ENCODE peak calls at places on chromosome 17, in nine cellular contexts. C is Calu3; K is lung; N is kidney epithelial cell; S is SK-N-SH; I is uterus; L is fibroblast of lung; A is CD8-positive, alpha-beta T cell; Y is nephron progenitor cell. B is an unnamed sample.

GRCh38 chr17:8696456-8696855 is 48.2 kb downstream of the CCDC42 start:
- DNase-seq in C (no peak), K (no peak), N (no peak), S (no peak), I (no peak), L (no peak), A (no peak), Y (peak; percentile 11), B (no peak)

GRCh38 chr17:596763-597644 is 117.6 kb downstream of the VPS53 start:
- DNase-seq in C (peak; percentile 13), K (no peak), N (peak; percentile 72), S (peak; percentile 57), I (no peak), L (peak; percentile 28), A (no peak), Y (no peak), B (no peak)

GRCh38 chr17:61645898-61646297 is 54.9 kb upstream of the NACA2 start:
- DNase-seq in C (no peak), K (no peak), N (no peak), S (no peak), I (no peak), L (no peak), A (no peak), Y (no peak), B (no peak)

GRCh38 chr17:42676424-42677011 is at the start of gene PLEKHH3:
- DNase-seq in C (no peak), K (no peak), N (no peak), S (no peak), I (no peak), L (no peak), A (no peak), Y (no peak), B (no peak)

GRCh38 chr17:17043668-17044226 is 1.5 kb downstream of the MPRIP start:
- DNase-seq in C (no peak), K (no peak), N (no peak), S (no peak), I (no peak), L (no peak), A (no peak), Y (peak; percentile 38), B (no peak)

GRCh38 chr17:51046527-51047384 is 73.9 kb downstream of the SPAG9 start:
- DNase-seq in C (no peak), K (no peak), N (peak; percentile 78), S (peak; percentile 84), I (peak; percentile 89), L (peak; percentile 90), A (no peak), Y (peak; percentile 82), B (no peak)

GRCh38 chr17:74453665-74454196 is 12.7 kb upstream of the CD300A start:
- DNase-seq in C (no peak), K (peak; percentile 87), N (no peak), S (peak; percentile 99), I (no peak), L (no peak), A (peak; percentile 59), Y (no peak), B (peak; percentile 99)

GRCh38 chr17:27153005-27153404 is 140.9 kb upstream of the WSB1 start:
- DNase-seq in C (no peak), K (no peak), N (no peak), S (no peak), I (no peak), L (no peak), A (no peak), Y (no peak), B (no peak)

GRCh38 chr17:49556183-49556943 is 19.3 kb upstream of the NXPH3 start:
- DNase-seq in C (peak; percentile 93), K (peak; percentile 74), N (no peak), S (peak; percentile 98), I (peak; percentile 75), L (peak; percentile 53), A (peak; percentile 80), Y (peak; percentile 93), B (peak; percentile 88)

GRCh38 chr17:70344356-70345060 is 175.2 kb downstream of the KCNJ2 start:
- DNase-seq in C (no peak), K (no peak), N (no peak), S (no peak), I (no peak), L (peak; percentile 59), A (no peak), Y (no peak), B (no peak)

GRCh38 chr17:78450696-78451344 is 72.4 kb downstream of the PGS1 start:
- DNase-seq in C (no peak), K (no peak), N (no peak), S (no peak), I (no peak), L (no peak), A (no peak), Y (no peak), B (no peak)

GRCh38 chr17:34579017-34579946 is at the start of gene TMEM132E:
- DNase-seq in C (peak; percentile 34), K (peak; percentile 43), N (no peak), S (peak; percentile 75), I (no peak), L (peak; percentile 4), A (no peak), Y (peak; percentile 80), B (no peak)

GRCh38 chr17:41404024-41404651 is 6.7 kb upstream of the KRT31 start:
- DNase-seq in C (peak; percentile 81), K (no peak), N (peak; percentile 99), S (no peak), I (peak; percentile 49), L (peak; percentile 90), A (peak; percentile 3), Y (no peak), B (no peak)

GRCh38 chr17:42535400-42536047 is 517 bp upstream of the NAGLU start:
- DNase-seq in C (no peak), K (no peak), N (no peak), S (no peak), I (no peak), L (no peak), A (no peak), Y (no peak), B (no peak)

GRCh38 chr17:78075011-78075410 is 53.5 kb downstream of the TMC6 start:
- DNase-seq in C (no peak), K (no peak), N (no peak), S (no peak), I (no peak), L (no peak), A (no peak), Y (no peak), B (no peak)

GRCh38 chr17:72529386-72529785 is 408.6 kb downstream of the SOX9 start:
- DNase-seq in C (no peak), K (no peak), N (no peak), S (no peak), I (no peak), L (no peak), A (no peak), Y (no peak), B (no peak)

GRCh38 chr17:75590849-75591721 is 3.5 kb downstream of the MYO15B start:
- DNase-seq in C (no peak), K (no peak), N (no peak), S (no peak), I (no peak), L (no peak), A (no peak), Y (no peak), B (no peak)

DNA sequence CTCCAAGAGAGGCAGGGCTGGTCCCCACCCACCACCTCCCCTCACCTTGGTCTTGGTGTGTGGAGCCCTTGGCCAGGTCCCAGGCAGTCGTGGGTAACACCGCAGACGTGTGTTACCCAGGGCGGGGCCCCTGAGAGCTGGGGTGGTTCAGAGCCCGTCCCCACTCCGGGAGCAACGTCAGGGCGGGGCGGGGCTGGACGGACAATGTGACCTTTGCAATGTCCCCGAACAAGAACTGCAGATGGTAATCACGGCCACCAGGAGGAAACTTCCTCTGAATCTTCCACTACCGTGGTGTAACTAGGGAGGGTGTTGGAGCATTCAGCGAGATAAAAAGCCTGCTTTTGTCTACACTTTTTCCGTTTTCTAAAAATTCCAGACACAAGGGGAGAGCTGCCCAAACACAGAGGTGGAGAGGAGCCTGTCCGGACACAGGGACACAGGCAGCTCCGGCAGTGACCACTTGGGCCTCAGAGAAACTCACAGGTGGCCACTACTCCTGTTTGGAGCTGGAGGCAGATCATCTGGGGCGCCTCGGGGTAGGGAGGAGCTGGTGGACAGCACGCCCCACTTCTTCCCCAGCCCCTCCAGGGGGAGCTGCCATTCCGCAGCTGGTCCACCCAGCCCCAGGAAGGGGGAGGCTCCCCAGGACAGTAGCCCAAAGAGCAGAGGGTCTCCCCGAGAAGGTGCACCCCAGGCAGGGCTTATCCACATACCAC is 14.2 kb upstream of the SLC38A10 start:
- DNase-seq in C (peak; percentile 86), K (peak; percentile 93), N (no peak), S (peak; percentile 84), I (peak; percentile 82), L (peak; percentile 74), A (no peak), Y (peak; percentile 73), B (no peak)
- TF ChIP-seq CTCF in C (peak; percentile 43), K (peak; percentile 36), N (peak; percentile 39), S (peak; percentile 50), I (peak; percentile 32), L (peak; percentile 14), A (no peak), Y (peak; percentile 48), B (peak; percentile 29)

DNA sequence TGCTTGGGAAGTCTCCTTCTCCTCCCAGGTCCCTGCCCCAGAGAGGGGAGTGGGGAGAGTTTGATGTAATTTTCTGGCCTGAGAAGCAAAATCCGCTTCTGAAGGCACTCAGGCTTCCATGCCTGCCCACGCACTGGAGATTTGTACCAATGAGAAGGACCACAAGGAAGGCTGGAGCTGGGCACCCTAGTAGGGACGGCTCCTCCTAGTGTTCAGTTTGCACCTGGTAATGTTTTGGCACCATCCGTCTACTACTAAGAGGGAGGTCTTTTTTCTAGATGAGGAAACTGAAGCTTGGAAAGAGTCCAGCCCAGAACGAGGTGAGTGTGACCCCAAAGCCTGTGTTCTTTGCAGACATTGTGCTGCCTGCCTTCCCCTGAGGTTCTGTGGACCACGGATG is 83.6 kb upstream of the NLRP1 start:
- DNase-seq in C (no peak), K (no peak), N (no peak), S (no peak), I (no peak), L (no peak), A (no peak), Y (no peak), B (no peak)
- TF ChIP-seq CTCF in C (no peak), K (no peak), N (peak; percentile 7), S (peak; percentile 39), I (no peak), L (no peak), A (no peak), Y (no peak), B (no peak)

GRCh38 chr17:67663445-67663844 is 54.3 kb upstream of the NOL11 start:
- DNase-seq in C (no peak), K (no peak), N (no peak), S (no peak), I (no peak), L (no peak), A (no peak), Y (no peak), B (no peak)
- TF ChIP-seq CTCF in C (no peak), K (no peak), N (no peak), S (peak; percentile 16), I (no peak), L (no peak), A (no peak), Y (no peak), B (peak; percentile 2)

DNA sequence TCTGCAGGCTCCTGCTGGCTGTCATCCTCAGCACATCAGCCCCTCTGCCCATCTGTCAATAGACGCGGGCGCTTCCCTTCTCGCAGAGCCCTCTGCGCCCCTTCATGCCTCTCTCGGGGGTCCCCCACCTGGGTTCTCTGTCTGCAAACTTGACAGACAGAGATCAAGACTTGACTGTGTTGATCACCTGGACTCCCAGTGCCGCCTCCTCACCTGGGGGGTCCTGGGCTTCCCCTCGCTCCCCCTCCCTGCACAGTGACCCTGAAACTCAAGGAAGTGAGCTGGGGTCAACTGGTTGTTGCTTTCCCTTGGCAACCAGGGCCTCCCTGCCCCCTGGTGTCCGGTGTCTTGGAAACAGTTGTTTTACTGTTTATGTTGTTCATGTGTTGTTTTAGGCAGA is 31.9 kb downstream of the RNF213 start:
- DNase-seq in C (no peak), K (no peak), N (no peak), S (no peak), I (no peak), L (no peak), A (no peak), Y (peak; percentile 51), B (no peak)
- TF ChIP-seq CTCF in C (no peak), K (no peak), N (no peak), S (no peak), I (no peak), L (no peak), A (no peak), Y (peak; percentile 21), B (peak; percentile 7)

B was measured in D721Med.